ENCODE peak calls at places on chromosomes 13 and 19, in ten cellular contexts. V, Y, J, R, Z, C, H, I, F and W are unnamed samples.

GRCh38 chr19:17762505-17763229 is 11.4 kb downstream of the FCHO1 start:
- DNase-seq in V (no peak), Y (peak), J (no peak), R (peak), Z (no peak), C (no peak), H (no peak), I (peak), F (no peak), W (peak)

GRCh38 chr13:40094056-40094455 is 438.6 kb downstream of the COG6 start:
- DNase-seq in V (no peak), Y (no peak), J (no peak), R (peak), Z (no peak), C (no peak), H (no peak), I (no peak), F (no peak), W (no peak)

GRCh38 chr13:94780421-94780820 is 68.1 kb upstream of the SOX21 start:
- DNase-seq in V (no peak), Y (no peak), J (no peak), R (no peak), Z (no peak), C (no peak), H (no peak), I (no peak), F (no peak), W (no peak)

GRCh38 chr13:42170029-42170428 is 101.9 kb upstream of the AKAP11 start:
- DNase-seq in V (no peak), Y (peak), J (no peak), R (no peak), Z (no peak), C (no peak), H (no peak), I (no peak), F (no peak), W (no peak)

GRCh38 chr19:44943801-44944249 is 1.8 kb downstream of the APOC4 start:
- DNase-seq in V (no peak), Y (no peak), J (no peak), R (peak), Z (no peak), C (no peak), H (no peak), I (peak), F (no peak), W (no peak)

GRCh38 chr13:73622375-73622774 is 511.8 kb downstream of the KLF12 start:
- DNase-seq in V (no peak), Y (no peak), J (no peak), R (no peak), Z (no peak), C (no peak), H (no peak), I (no peak), F (no peak), W (no peak)

GRCh38 chr13:51520524-51520923 is 63.7 kb upstream of the WDFY2 start:
- DNase-seq in V (no peak), Y (no peak), J (no peak), R (peak), Z (no peak), C (no peak), H (no peak), I (no peak), F (no peak), W (no peak)

GRCh38 chr19:13637664-13638063 is 126.7 kb upstream of the MRI1 start:
- DNase-seq in V (no peak), Y (no peak), J (no peak), R (no peak), Z (no peak), C (no peak), H (no peak), I (no peak), F (no peak), W (no peak)

GRCh38 chr19:28420731-28421550 is 792.0 kb downstream of the UQCRFS1 start:
- DNase-seq in V (no peak), Y (no peak), J (no peak), R (no peak), Z (no peak), C (no peak), H (no peak), I (no peak), F (no peak), W (no peak)

GRCh38 chr19:765179-765738 is 14.3 kb downstream of the MISP start:
- DNase-seq in V (no peak), Y (no peak), J (no peak), R (no peak), Z (no peak), C (no peak), H (no peak), I (no peak), F (no peak), W (no peak)

GRCh38 chr19:4140237-4140711 is 13.2 kb upstream of the CREB3L3 start:
- DNase-seq in V (no peak), Y (peak), J (peak), R (peak), Z (no peak), C (no peak), H (no peak), I (no peak), F (peak), W (peak)

GRCh38 chr13:30872685-30873443 is 33.2 kb upstream of the MEDAG start:
- DNase-seq in V (no peak), Y (no peak), J (no peak), R (peak), Z (no peak), C (no peak), H (no peak), I (peak), F (peak), W (peak)

GRCh38 chr19:19179548-19180441 is 9.7 kb upstream of the MEF2B start:
- DNase-seq in V (no peak), Y (no peak), J (no peak), R (no peak), Z (no peak), C (no peak), H (no peak), I (no peak), F (no peak), W (peak)